ENCODE peak calls at places on chromosome 2, in six cellular contexts. I is caudate nucleus, U is NCI-H460, C is retinal pigment epithelial cell, S is NCI-H1105 treated with DMSO at 0.1 percent for 48 hours, K is HFFc6. L is an unnamed sample.
A peak's percentile ranks its signal among the peaks of the same experiment; 100 is the strongest.

GRCh38 chr2:188481474-188481873 is 189.8 kb downstream of the GULP1 start:
- DNase-seq in I (no peak), U (no peak), C (no peak), S (no peak), K (no peak), L (no peak)

GRCh38 chr2:210553371-210553770 is 3.0 kb upstream of the CPS1 start:
- DNase-seq in I (no peak), U (no peak), C (no peak), S (no peak), K (no peak), L (no peak)

GRCh38 chr2:58710795-58711279 is 469.7 kb upstream of the FANCL start:
- DNase-seq in I (no peak), U (no peak), C (no peak), S (no peak), K (no peak), L (no peak)

GRCh38 chr2:30706534-30707303 is 100.5 kb downstream of the CAPN13 start:
- DNase-seq in I (no peak), U (peak; percentile 74), C (peak; percentile 20), S (peak; percentile 59), K (peak; percentile 43), L (peak; percentile 29)

GRCh38 chr2:15844099-15844801 is 96.1 kb upstream of the MYCN start:
- DNase-seq in I (no peak), U (no peak), C (no peak), S (no peak), K (no peak), L (no peak)

GRCh38 chr2:39584283-39584972 is 81.3 kb upstream of the TMEM178A start:
- DNase-seq in I (no peak), U (no peak), C (peak; percentile 51), S (no peak), K (peak; percentile 74), L (peak; percentile 23)

GRCh38 chr2:206296128-206296527 is 21.7 kb downstream of the ZDBF2 start:
- DNase-seq in I (no peak), U (no peak), C (no peak), S (no peak), K (peak; percentile 41), L (no peak)

GRCh38 chr2:241081643-241082337 is 20.3 kb downstream of the MTERF4 start:
- DNase-seq in I (no peak), U (no peak), C (no peak), S (no peak), K (no peak), L (no peak)

GRCh38 chr2:132741754-132742153 is 71.7 kb upstream of the LYPD1 start:
- DNase-seq in I (no peak), U (no peak), C (no peak), S (no peak), K (no peak), L (no peak)

GRCh38 chr2:152924722-152925121 is 206.3 kb downstream of the ARL6IP6 start:
- DNase-seq in I (no peak), U (no peak), C (no peak), S (peak; percentile 14), K (no peak), L (no peak)

GRCh38 chr2:86489542-86489941 is 48.4 kb downstream of the KDM3A start:
- DNase-seq in I (no peak), U (no peak), C (no peak), S (no peak), K (no peak), L (no peak)

GRCh38 chr2:213862407-213863076 is 548.3 kb upstream of the VWC2L start:
- DNase-seq in I (no peak), U (no peak), C (no peak), S (no peak), K (no peak), L (no peak)

GRCh38 chr2:10414000-10414451 is 34.1 kb downstream of the ODC1 start:
- DNase-seq in I (no peak), U (no peak), C (no peak), S (peak; percentile 15), K (peak; percentile 37), L (no peak)

GRCh38 chr2:239804161-239805042 is 220.7 kb downstream of the NDUFA10 start:
- DNase-seq in I (no peak), U (no peak), C (no peak), S (no peak), K (no peak), L (no peak)

GRCh38 chr2:197461073-197461472 is 7.7 kb downstream of the COQ10B start:
- DNase-seq in I (no peak), U (no peak), C (peak; percentile 34), S (no peak), K (no peak), L (no peak)

GRCh38 chr2:63073994-63074393 is 23.4 kb downstream of the OTX1 start:
- DNase-seq in I (no peak), U (no peak), C (no peak), S (no peak), K (no peak), L (no peak)

GRCh38 chr2:158124896-158125295 is 23.2 kb downstream of the UPP2 start:
- DNase-seq in I (no peak), U (no peak), C (no peak), S (no peak), K (no peak), L (no peak)

GRCh38 chr2:24209389-24210105 is 34.7 kb downstream of the FAM228A start:
- DNase-seq in I (no peak), U (no peak), C (no peak), S (no peak), K (no peak), L (no peak)

GRCh38 chr2:200411831-200412230 is 98.0 kb downstream of the KCTD18 start:
- DNase-seq in I (no peak), U (no peak), C (no peak), S (no peak), K (no peak), L (no peak)

GRCh38 chr2:17373041-17373440 is 145.2 kb downstream of the RAD51AP2 start:
- DNase-seq in I (no peak), U (no peak), C (no peak), S (no peak), K (no peak), L (no peak)

GRCh38 chr2:71615769-71616730 is 162.7 kb downstream of the DYSF start:
- DNase-seq in I (no peak), U (no peak), C (no peak), S (no peak), K (no peak), L (no peak)

GRCh38 chr2:118940486-118941120 is 1.4 kb upstream of the MARCO start:
- DNase-seq in I (no peak), U (no peak), C (no peak), S (no peak), K (no peak), L (no peak)

GRCh38 chr2:168962636-168963035 is 61.5 kb downstream of the G6PC2 start:
- DNase-seq in I (no peak), U (no peak), C (no peak), S (no peak), K (no peak), L (no peak)